ENCODE peak calls at places on chromosomes 4 and X, in nine cellular contexts. M is CD8-positive, alpha-beta T cell; R is GM20000; K is fibroblast of lung; I is progenitor cell of endocrine pancreas; X is H1; U is neural crest cell; E is IMR-90; B is fibroblast of pulmonary artery. W is an unnamed sample.

GRCh38 chr4:164596318-164596878 is 157.5 kb upstream of the SMIM31 start:
- DNase-seq in M (no peak), R (no peak), K (no peak), I (no peak), X (no peak), U (no peak), E (no peak), B (no peak), W (no peak)

GRCh38 chr4:53450773-53451172 is 73.3 kb downstream of the FIP1L1 start:
- DNase-seq in M (no peak), R (no peak), K (peak), I (no peak), X (no peak), U (no peak), E (peak), B (peak), W (no peak)

GRCh38 chr4:68708566-68708965 is 38.1 kb upstream of the UGT2B15 start:
- DNase-seq in M (no peak), R (no peak), K (no peak), I (no peak), X (no peak), U (no peak), E (no peak), B (no peak), W (no peak)

GRCh38 chr4:156558365-156559025 is 413.1 kb downstream of the PDGFC start:
- DNase-seq in M (no peak), R (no peak), K (peak), I (no peak), X (no peak), U (no peak), E (peak), B (no peak), W (no peak)

GRCh38 chr4:163221467-163221866 is 54.8 kb upstream of the NAF1 start:
- DNase-seq in M (no peak), R (no peak), K (no peak), I (no peak), X (no peak), U (no peak), E (no peak), B (no peak), W (no peak)

GRCh38 chr4:120870279-120870673 is 52.2 kb downstream of the PRDM5 start:
- DNase-seq in M (no peak), R (no peak), K (no peak), I (no peak), X (no peak), U (no peak), E (no peak), B (no peak), W (no peak)

GRCh38 chr4:139916041-139916440 is 237.9 kb downstream of the MAML3 start:
- DNase-seq in M (no peak), R (no peak), K (peak), I (no peak), X (no peak), U (no peak), E (no peak), B (no peak), W (no peak)

GRCh38 chr4:46274717-46275116 is 115.2 kb downstream of the GABRA2 start:
- DNase-seq in M (no peak), R (no peak), K (no peak), I (no peak), X (no peak), U (no peak), E (no peak), B (peak), W (no peak)

GRCh38 chrX:40987413-40987812 is 97.8 kb upstream of the USP9X start:
- DNase-seq in M (no peak), R (no peak), K (no peak), I (no peak), X (no peak), U (no peak), E (no peak), B (no peak), W (no peak)

GRCh38 chr4:185020293-185020808 is 2.1 kb downstream of the HELT start:
- DNase-seq in M (no peak), R (no peak), K (no peak), I (no peak), X (peak), U (no peak), E (no peak), B (no peak), W (no peak)

GRCh38 chr4:62622084-62622483 is 1422.0 kb downstream of the ADGRL3 start:
- DNase-seq in M (no peak), R (no peak), K (no peak), I (no peak), X (no peak), U (no peak), E (no peak), B (no peak), W (no peak)

GRCh38 chr4:37685726-37686372 is 327 bp downstream of the RELL1 start:
- DNase-seq in M (peak), R (no peak), K (peak), I (no peak), X (no peak), U (no peak), E (peak), B (no peak), W (no peak)

GRCh38 chr4:184265566-184266351 is 48.1 kb upstream of the ENPP6 start:
- DNase-seq in M (peak), R (peak), K (peak), I (no peak), X (peak), U (no peak), E (peak), B (peak), W (no peak)

GRCh38 chr4:117096886-117097285 is 11.5 kb upstream of the TRAM1L1 start:
- DNase-seq in M (no peak), R (no peak), K (no peak), I (no peak), X (no peak), U (no peak), E (no peak), B (no peak), W (no peak)

GRCh38 chrX:102517331-102517730 is 792 bp upstream of the TMSB15A start:
- DNase-seq in M (no peak), R (no peak), K (peak), I (no peak), X (no peak), U (no peak), E (peak), B (peak), W (no peak)

GRCh38 chr4:118904418-118904817 is 15.8 kb downstream of the SYNPO2 start:
- DNase-seq in M (no peak), R (no peak), K (no peak), I (no peak), X (no peak), U (no peak), E (no peak), B (peak), W (no peak)

GRCh38 chr4:89657931-89658700 is 178.8 kb downstream of the SNCA start:
- DNase-seq in M (no peak), R (no peak), K (peak), I (no peak), X (no peak), U (no peak), E (peak), B (peak), W (no peak)

GRCh38 chrX:104335765-104336164 is 81.0 kb upstream of the ESX1 start:
- DNase-seq in M (no peak), R (no peak), K (peak), I (no peak), X (no peak), U (no peak), E (peak), B (peak), W (no peak)

GRCh38 chr4:174122705-174123104 is 160.8 kb downstream of the FBXO8 start:
- DNase-seq in M (no peak), R (no peak), K (no peak), I (no peak), X (no peak), U (no peak), E (no peak), B (peak), W (no peak)

GRCh38 chr4:30860983-30861382 is 140.8 kb downstream of the PCDH7 start:
- DNase-seq in M (no peak), R (no peak), K (no peak), I (no peak), X (no peak), U (no peak), E (no peak), B (no peak), W (no peak)

GRCh38 chrX:54786972-54787371 is 11.1 kb downstream of the ITIH6 start:
- DNase-seq in M (peak), R (peak), K (no peak), I (no peak), X (no peak), U (no peak), E (no peak), B (no peak), W (no peak)

GRCh38 chrX:10773318-10773717 is 152.9 kb upstream of the MID1 start:
- DNase-seq in M (no peak), R (no peak), K (no peak), I (no peak), X (no peak), U (no peak), E (no peak), B (no peak), W (no peak)

GRCh38 chrX:10769696-10770619 is 149.6 kb upstream of the MID1 start:
- DNase-seq in M (no peak), R (no peak), K (peak), I (no peak), X (no peak), U (peak), E (peak), B (peak), W (no peak)

GRCh38 chrX:10769165-10769564 is 148.8 kb upstream of the MID1 start:
- DNase-seq in M (no peak), R (peak), K (peak), I (no peak), X (no peak), U (no peak), E (peak), B (peak), W (no peak)
- TF ChIP-seq CTCF in M (no peak), R (no peak), K (peak), I (peak), X (peak), U (peak), E (peak), B (peak), W (no peak)

GRCh38 chr4:153539058-153539826 is 73.1 kb downstream of the TMEM131L start:
- DNase-seq in M (no peak), R (no peak), K (no peak), I (no peak), X (no peak), U (no peak), E (no peak), B (no peak), W (no peak)

GRCh38 chr4:153543351-153543750 is 77.2 kb downstream of the TMEM131L start:
- DNase-seq in M (no peak), R (no peak), K (no peak), I (no peak), X (no peak), U (no peak), E (no peak), B (no peak), W (no peak)

GRCh38 chr4:153542131-153542530 is 76.0 kb downstream of the TMEM131L start:
- DNase-seq in M (no peak), R (no peak), K (no peak), I (no peak), X (no peak), U (no peak), E (no peak), B (no peak), W (no peak)

GRCh38 chr4:153542835-153543234 is 76.7 kb downstream of the TMEM131L start:
- DNase-seq in M (no peak), R (no peak), K (no peak), I (no peak), X (peak), U (no peak), E (no peak), B (no peak), W (no peak)

DNA sequence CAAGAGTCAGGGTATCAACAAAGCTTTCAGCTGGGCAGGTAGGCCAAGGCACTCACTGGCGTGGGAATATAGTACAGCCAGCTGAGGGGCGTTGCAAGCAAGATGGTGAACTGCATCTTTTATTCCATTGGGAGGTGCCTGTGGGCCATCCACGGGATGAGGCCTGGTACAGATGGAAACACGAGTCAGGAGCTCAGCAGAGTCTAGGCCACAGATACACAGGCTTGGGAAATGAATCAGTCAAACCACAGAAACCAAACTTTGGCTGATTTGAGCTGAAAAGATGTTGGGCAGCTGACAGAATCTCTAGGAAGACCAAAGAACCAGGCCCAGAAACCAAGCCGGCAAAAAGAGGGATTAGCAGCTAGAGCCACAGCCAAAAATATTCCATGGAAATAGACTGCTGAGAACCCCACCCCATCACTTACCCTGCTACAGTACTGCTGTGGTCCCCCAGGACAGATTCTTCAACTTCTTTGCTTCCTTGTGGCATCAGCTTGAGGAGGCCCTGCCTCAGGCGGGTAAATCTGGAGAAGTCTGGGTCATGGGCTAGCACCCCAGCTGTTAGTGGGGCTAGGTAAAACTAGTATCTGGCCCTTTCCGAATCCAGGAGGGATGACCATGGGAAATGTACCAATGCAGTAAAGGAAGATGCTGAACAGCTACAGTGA is 75.4 kb downstream of the TMEM131L start:
- DNase-seq in M (no peak), R (no peak), K (peak), I (no peak), X (no peak), U (no peak), E (peak), B (peak), W (no peak)
- TF ChIP-seq CTCF in M (no peak), R (no peak), K (peak), I (no peak), X (no peak), U (no peak), E (peak), B (no peak), W (no peak)

DNA sequence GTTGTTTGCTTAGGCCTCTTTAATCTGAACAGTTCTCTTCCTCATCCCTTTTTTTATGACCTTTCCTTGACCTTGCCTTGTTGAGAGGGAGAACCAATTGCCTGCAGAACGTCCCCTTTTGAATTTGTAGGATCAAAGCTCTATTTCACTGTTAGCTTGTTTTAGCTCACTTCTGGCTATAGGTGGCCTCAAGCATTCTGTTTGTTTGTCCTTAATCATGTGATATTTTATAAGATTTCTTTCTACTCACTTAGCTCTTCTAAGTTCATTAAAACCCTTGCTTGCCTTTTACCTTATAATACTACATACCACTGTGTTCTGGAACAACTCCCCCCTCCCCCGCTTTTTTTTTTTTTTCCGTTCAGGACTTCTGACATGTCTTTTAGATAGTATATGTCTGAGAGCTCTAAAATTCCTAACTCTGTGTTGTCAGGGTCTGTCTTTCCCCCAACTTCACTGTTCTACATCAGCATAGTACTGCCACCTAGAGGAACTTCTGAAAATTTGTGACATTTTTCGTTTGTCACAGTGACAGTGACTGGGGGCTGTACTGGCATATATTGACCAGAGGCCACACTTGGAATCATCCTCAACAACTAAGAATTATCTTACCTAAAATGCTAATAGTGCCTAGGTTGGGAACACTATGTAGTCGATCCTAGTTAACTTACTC is 128.5 kb downstream of the LARP7 start:
- DNase-seq in M (no peak), R (peak), K (peak), I (no peak), X (no peak), U (no peak), E (peak), B (peak), W (no peak)
- TF ChIP-seq CTCF in M (peak), R (peak), K (peak), I (peak), X (peak), U (peak), E (peak), B (peak), W (no peak)

GRCh38 chr4:168864831-168865541 is 145.1 kb downstream of the CBR4 start:
- DNase-seq in M (no peak), R (no peak), K (peak), I (no peak), X (no peak), U (no peak), E (peak), B (peak), W (no peak)
- TF ChIP-seq CTCF in M (no peak), R (no peak), K (peak), I (no peak), X (peak), U (peak), E (peak), B (peak), W (no peak)

GRCh38 chr4:7189475-7190277 is 2.7 kb upstream of the SORCS2 start:
- DNase-seq in M (no peak), R (no peak), K (no peak), I (no peak), X (no peak), U (no peak), E (no peak), B (no peak), W (no peak)
- TF ChIP-seq CTCF in M (no peak), R (no peak), K (no peak), I (peak), X (peak), U (no peak), E (no peak), B (no peak), W (no peak)

GRCh38 chr4:113762061-113762850 is 718 bp upstream of the CAMK2D start:
- DNase-seq in M (peak), R (peak), K (peak), I (peak), X (peak), U (peak), E (peak), B (peak), W (peak)
- TF ChIP-seq CTCF in M (no peak), R (no peak), K (no peak), I (no peak), X (no peak), U (no peak), E (peak), B (no peak), W (no peak)

GRCh38 chr4:71545168-71545567 is 206.3 kb downstream of the SLC4A4 start:
- DNase-seq in M (no peak), R (no peak), K (peak), I (no peak), X (no peak), U (no peak), E (peak), B (peak), W (no peak)

GRCh38 chr4:71541541-71541940 is 202.7 kb downstream of the SLC4A4 start:
- DNase-seq in M (no peak), R (no peak), K (no peak), I (no peak), X (no peak), U (no peak), E (no peak), B (no peak), W (no peak)

GRCh38 chr4:71538528-71538927 is 199.7 kb downstream of the SLC4A4 start:
- DNase-seq in M (no peak), R (no peak), K (no peak), I (no peak), X (no peak), U (no peak), E (no peak), B (no peak), W (no peak)

GRCh38 chr4:71537551-71538065 is 198.8 kb downstream of the SLC4A4 start:
- DNase-seq in M (no peak), R (no peak), K (peak), I (no peak), X (no peak), U (no peak), E (no peak), B (no peak), W (no peak)

DNA sequence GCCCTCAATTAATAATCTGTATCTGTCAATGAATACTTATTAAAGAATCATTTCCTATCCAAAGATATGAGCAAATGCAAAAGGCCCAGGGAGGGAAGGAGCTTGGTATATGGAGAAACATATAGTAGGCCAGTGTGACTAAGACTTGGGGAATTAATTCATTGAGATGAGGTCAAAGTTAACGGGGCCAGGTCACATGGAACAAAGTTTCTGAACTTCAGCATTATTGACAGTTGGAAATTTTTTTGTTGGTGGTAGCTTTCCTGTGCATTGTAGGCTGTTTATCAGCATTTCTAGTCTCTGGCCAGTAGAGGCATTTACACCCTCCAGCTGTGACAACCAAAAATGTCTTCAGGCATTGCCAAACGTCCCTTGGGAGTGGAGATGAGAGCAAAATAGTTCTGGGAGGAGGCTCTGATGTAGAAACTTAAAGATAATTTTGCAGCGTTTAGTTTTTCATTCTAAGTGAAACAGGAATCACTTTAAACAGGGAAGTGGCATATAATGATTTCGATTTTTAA is 202.0 kb downstream of the SLC4A4 start:
- DNase-seq in M (no peak), R (no peak), K (no peak), I (no peak), X (no peak), U (no peak), E (no peak), B (peak), W (no peak)
- TF ChIP-seq CTCF in M (no peak), R (no peak), K (peak), I (no peak), X (peak), U (no peak), E (no peak), B (peak), W (no peak)